ENCODE peak calls at places on chromosome 16, in four cellular contexts. U is activated naive CD4-positive, alpha-beta T cell; Y is LoVo; W is stimulated activated CD4-positive, alpha-beta T cell treated with anti-CD3 and anti-CD28 coated beads, Interleukin-4, amount 100 ng/mL, for 1 hour. K is an unnamed sample.
A peak's percentile ranks its signal among the peaks of the same experiment; 100 is the strongest.

GRCh38 chr16:57734308-57734924 is 1.2 kb upstream of the KATNB1 start:
- DNase-seq in U (no peak), Y (no peak), W (no peak), K (no peak)

GRCh38 chr16:86964846-86965245 is 352.3 kb downstream of the C16orf95 start:
- DNase-seq in U (no peak), Y (no peak), W (no peak), K (no peak)

GRCh38 chr16:70437017-70437581 is 1.8 kb downstream of the ST3GAL2 start:
- DNase-seq in U (no peak), Y (no peak), W (no peak), K (no peak)

GRCh38 chr16:835373-835772 is 34.8 kb upstream of the GNG13 start:
- DNase-seq in U (no peak), Y (no peak), W (no peak), K (no peak)

GRCh38 chr16:30925646-30926332 is 2.4 kb downstream of the FBXL19 start:
- DNase-seq in U (no peak), Y (no peak), W (no peak), K (no peak)

GRCh38 chr16:2912330-2913199 is 834 bp downstream of the FLYWCH1 start:
- DNase-seq in U (peak; percentile 12), Y (no peak), W (peak; percentile 35), K (peak; percentile 58)

GRCh38 chr16:66250686-66251405 is 115.6 kb upstream of the CDH5 start:
- DNase-seq in U (no peak), Y (no peak), W (no peak), K (no peak)

GRCh38 chr16:87734644-87735043 is 31.1 kb downstream of the KLHDC4 start:
- DNase-seq in U (no peak), Y (no peak), W (no peak), K (no peak)

GRCh38 chr16:88705746-88706287 is 391 bp downstream of the RNF166 start:
- DNase-seq in U (no peak), Y (no peak), W (no peak), K (no peak)

GRCh38 chr16:24677388-24677787 is 52.1 kb upstream of the TNRC6A start:
- DNase-seq in U (no peak), Y (no peak), W (no peak), K (no peak)